ENCODE peak calls at places on chromosomes 16 and 17, in seven cellular contexts. Z, R, A, X, F, Q and H are unnamed samples.

GRCh38 chr17:30290696-30291570 is 811 bp downstream of the BLMH start:
- DNase-seq in R (peak; percentile 51), F (peak; percentile 34), X (peak; percentile 52), Q (peak; percentile 48), Z (no peak), A (peak; percentile 26), H (peak; percentile 39)

GRCh38 chr17:43861960-43862359 is 15.0 kb downstream of the CD300LG start:
- DNase-seq in X (no peak), R (no peak), Z (no peak), F (no peak), A (no peak), Q (no peak), H (no peak)

GRCh38 chr16:55478827-55479559 is at the start of gene MMP2:
- DNase-seq in Q (peak; percentile 62), R (no peak), Z (no peak), F (no peak), X (no peak), A (no peak), H (peak; percentile 50)

GRCh38 chr16:89729863-89730574 is 8.7 kb downstream of the ZNF276 start:
- DNase-seq in A (no peak), Q (peak; percentile 56), X (no peak), R (no peak), Z (no peak), F (no peak), H (no peak)

GRCh38 chr17:58121925-58122324 is 26.3 kb upstream of the OR4D1 start:
- DNase-seq in Z (peak; percentile 41), A (no peak), Q (no peak), R (no peak), X (peak; percentile 57), F (peak; percentile 18), H (no peak)

GRCh38 chr16:10076037-10076436 is 106.2 kb downstream of the GRIN2A start:
- DNase-seq in Z (no peak), R (no peak), Q (no peak), F (no peak), A (no peak), X (no peak), H (no peak)

GRCh38 chr17:4856937-4857314 is 23.8 kb downstream of the MINK1 start:
- DNase-seq in A (no peak), F (no peak), X (no peak), R (no peak), Z (no peak), Q (no peak), H (no peak)

GRCh38 chr16:28082624-28083023 is 19.1 kb upstream of the GSG1L start:
- DNase-seq in Z (no peak), A (no peak), Q (no peak), X (no peak), R (no peak), F (no peak), H (peak; percentile 24)

GRCh38 chr16:89017956-89018604 is 41.1 kb upstream of the CBFA2T3 start:
- DNase-seq in Z (no peak), F (no peak), R (no peak), A (no peak), Q (no peak), X (no peak), H (no peak)

GRCh38 chr16:9081843-9082242 is 9.6 kb upstream of the HAPSTR1 start:
- DNase-seq in X (no peak), F (no peak), R (no peak), Q (no peak), A (no peak), Z (no peak), H (no peak)

GRCh38 chr17:76912585-76912984 is 44.4 kb downstream of the MGAT5B start:
- DNase-seq in R (no peak), A (no peak), X (no peak), F (no peak), Z (no peak), Q (no peak), H (no peak)

GRCh38 chr17:21272881-21273839 is 11.4 kb upstream of the MAP2K3 start:
- DNase-seq in Z (no peak), A (no peak), F (no peak), X (no peak), Q (no peak), R (no peak), H (no peak)

GRCh38 chr17:78804777-78805176 is 22.7 kb upstream of the CYTH1 start:
- DNase-seq in F (no peak), X (no peak), Q (no peak), Z (no peak), R (no peak), A (no peak), H (no peak)

GRCh38 chr16:97822-98221 is 19.8 kb downstream of the MPG start:
- DNase-seq in A (no peak), X (peak; percentile 49), R (no peak), Q (no peak), F (no peak), Z (no peak), H (no peak)

GRCh38 chr16:66618588-66618987 is 14.1 kb downstream of the CMTM3 start:
- DNase-seq in R (no peak), X (peak; percentile 98), F (no peak), Q (no peak), A (no peak), Z (no peak), H (peak; percentile 84)

GRCh38 chr17:71914042-71914441 is 206.8 kb upstream of the SOX9 start:
- DNase-seq in F (no peak), R (no peak), Q (no peak), X (no peak), Z (no peak), A (no peak), H (no peak)

GRCh38 chr17:68599091-68599872 is 1.9 kb downstream of the FAM20A start:
- DNase-seq in F (no peak), R (no peak), Q (no peak), Z (no peak), A (no peak), X (no peak), H (no peak)

GRCh38 chr17:56973520-56973919 is 4.4 kb upstream of the SCPEP1 start:
- DNase-seq in Z (no peak), Q (no peak), A (no peak), F (no peak), X (no peak), R (no peak), H (peak; percentile 79)

GRCh38 chr17:17837966-17838962 is 1.5 kb upstream of the SREBF1 start:
- DNase-seq in Q (no peak), F (no peak), A (no peak), Z (no peak), R (peak; percentile 70), X (peak; percentile 49), H (peak; percentile 65)

GRCh38 chr17:40646791-40647548 is 648 bp downstream of the SMARCE1 start:
- DNase-seq in X (peak; percentile 49), Q (no peak), R (no peak), F (peak; percentile 67), A (peak; percentile 21), Z (no peak), H (no peak)

GRCh38 chr16:5069048-5069447 is 2.6 kb upstream of the ALG1 start:
- DNase-seq in A (no peak), X (no peak), F (no peak), Q (no peak), R (no peak), Z (no peak), H (no peak)

GRCh38 chr16:88747588-88748301 is 37.3 kb downstream of the PIEZO1 start:
- DNase-seq in Z (no peak), A (peak; percentile 65), X (peak; percentile 37), F (peak; percentile 60), R (peak; percentile 47), Q (no peak), H (no peak)

GRCh38 chr17:3015890-3016289 is 47.5 kb downstream of the OR1D5 start:
- DNase-seq in F (no peak), X (no peak), Z (no peak), Q (no peak), A (no peak), R (no peak), H (no peak)

GRCh38 chr16:28986492-28986891 is 1.6 kb downstream of the LAT start:
- DNase-seq in X (no peak), F (no peak), Z (no peak), Q (no peak), R (no peak), A (no peak), H (no peak)

GRCh38 chr16:13193721-13194120 is 292.3 kb downstream of the SHISA9 start:
- DNase-seq in Q (no peak), F (no peak), Z (no peak), X (no peak), A (no peak), R (no peak), H (no peak)

GRCh38 chr17:42276359-42276608 is at the start of gene STAT5B:
- DNase-seq in F (peak; percentile 70), A (peak; percentile 93), R (peak; percentile 73), Q (no peak), Z (peak; percentile 52), X (peak; percentile 69), H (peak; percentile 66)

GRCh38 chr16:12293017-12293618 is 316.6 kb downstream of the SNX29 start:
- DNase-seq in F (no peak), Q (no peak), Z (no peak), A (no peak), R (no peak), X (no peak), H (peak; percentile 60)

GRCh38 chr17:59859444-59860025 is 33.2 kb downstream of the TUBD1 start:
- DNase-seq in R (no peak), Q (no peak), F (no peak), Z (no peak), X (peak; percentile 76), A (no peak), H (no peak)

GRCh38 chr17:68020451-68020779 is 15.1 kb upstream of the KPNA2 start:
- DNase-seq in Q (no peak), F (no peak), X (no peak), Z (no peak), R (no peak), A (peak; percentile 24), H (no peak)

GRCh38 chr16:88320947-88321634 is 61.7 kb upstream of the ZNF469 start:
- DNase-seq in A (no peak), X (no peak), R (no peak), Z (no peak), F (peak; percentile 7), Q (no peak), H (no peak)

GRCh38 chr16:16183562-16183961 is 39.7 kb downstream of the ABCC6 start:
- DNase-seq in A (no peak), Q (no peak), F (no peak), Z (no peak), R (no peak), X (peak; percentile 21), H (no peak)

GRCh38 chr16:67311607-67312449 is 14.7 kb downstream of the KCTD19 start:
- DNase-seq in A (no peak), Z (no peak), X (peak; percentile 99), R (no peak), Q (no peak), F (no peak), H (peak; percentile 50)

GRCh38 chr16:30028438-30029093 is 2.5 kb downstream of the TLCD3B start:
- DNase-seq in Q (peak; percentile 66), R (no peak), A (no peak), Z (no peak), F (peak; percentile 58), X (peak; percentile 42), H (no peak)

GRCh38 chr17:78714534-78714933 is 67.5 kb downstream of the CYTH1 start:
- DNase-seq in Q (no peak), A (no peak), R (no peak), X (no peak), F (no peak), Z (no peak), H (no peak)

GRCh38 chr17:28372203-28372944 is 880 bp downstream of the SARM1 start:
- DNase-seq in X (peak; percentile 56), F (no peak), Q (no peak), A (no peak), Z (no peak), R (no peak), H (peak; percentile 51)

GRCh38 chr17:50049636-50050035 is 6.3 kb upstream of the ITGA3 start:
- DNase-seq in R (no peak), F (no peak), Z (no peak), A (no peak), Q (no peak), X (peak; percentile 59), H (no peak)

GRCh38 chr17:34827008-34827407 is 134.3 kb downstream of the CCT6B start:
- DNase-seq in R (no peak), X (no peak), Z (no peak), A (no peak), Q (no peak), F (no peak), H (no peak)